ENCODE peak calls at places on chromosomes 3 and 15, in nine cellular contexts. R is fibroblast of the aortic adventitia; O is bronchial epithelial cell; L is GM13977; S is HEK293T; W is GOT3; D is H4; J is activated CD8-positive, alpha-beta memory T cell treated with anti-CD3 and anti-CD28 coated beads, Interleukin-2, amount 10 ng/mL, durations not matched to agents 7 days and 5 days; V is AML-193. H is an unnamed sample.

GRCh38 chr3:135143474-135143873 is 348.4 kb downstream of the EPHB1 start:
- DNase-seq in R (no peak), O (no peak), L (no peak), S (no peak), W (no peak), D (no peak), J (no peak), V (no peak), H (no peak)

GRCh38 chr3:65285956-65286355 is 598.2 kb upstream of the ADAMTS9 start:
- DNase-seq in R (no peak), O (no peak), L (no peak), S (no peak), W (no peak), D (no peak), J (no peak), V (no peak), H (no peak)

GRCh38 chr3:142664311-142664710 is 59.5 kb upstream of the TRPC1 start:
- DNase-seq in R (no peak), O (no peak), L (no peak), S (no peak), W (no peak), D (no peak), J (no peak), V (no peak), H (no peak)

GRCh38 chr15:77597804-77598453 is 34.8 kb downstream of the LINGO1 start:
- DNase-seq in R (no peak), O (no peak), L (no peak), S (no peak), W (no peak), D (no peak), J (no peak), V (no peak), H (no peak)

GRCh38 chr3:123090700-123091585 is 24.1 kb downstream of the PDIA5 start:
- DNase-seq in R (no peak), O (no peak), L (no peak), S (no peak), W (no peak), D (no peak), J (no peak), V (no peak), H (no peak)

GRCh38 chr3:127525373-127525772 is 65.2 kb downstream of the TPRA1 start:
- DNase-seq in R (peak; percentile 5), O (peak; percentile 89), L (no peak), S (no peak), W (no peak), D (peak; percentile 86), J (no peak), V (no peak), H (no peak)

GRCh38 chr3:112646623-112647022 is 5.7 kb upstream of the CCDC80 start:
- DNase-seq in R (no peak), O (peak; percentile 71), L (no peak), S (no peak), W (no peak), D (no peak), J (no peak), V (no peak), H (no peak)

GRCh38 chr3:15064299-15064834 is 748 bp downstream of the MRPS25 start:
- DNase-seq in R (peak; percentile 32), O (peak; percentile 30), L (peak; percentile 47), S (no peak), W (no peak), D (no peak), J (peak; percentile 49), V (peak; percentile 51), H (no peak)

GRCh38 chr3:99921377-99921695 is 103.7 kb downstream of the CMSS1 start:
- DNase-seq in R (no peak), O (no peak), L (no peak), S (no peak), W (no peak), D (no peak), J (no peak), V (no peak), H (no peak)

GRCh38 chr3:13148561-13149330 is 75.5 kb upstream of the IQSEC1 start:
- DNase-seq in R (no peak), O (no peak), L (no peak), S (no peak), W (no peak), D (no peak), J (no peak), V (no peak), H (no peak)

GRCh38 chr15:29844290-29844903 is 22.1 kb upstream of the TJP1 start:
- DNase-seq in R (peak; percentile 45), O (peak; percentile 97), L (no peak), S (no peak), W (no peak), D (no peak), J (no peak), V (no peak), H (no peak)

GRCh38 chr15:85457392-85457968 is 77.1 kb downstream of the AKAP13 start:
- DNase-seq in R (no peak), O (peak; percentile 74), L (peak; percentile 57), S (no peak), W (no peak), D (no peak), J (no peak), V (no peak), H (no peak)

GRCh38 chr3:45054196-45054857 is 28.2 kb downstream of the CLEC3B start:
- DNase-seq in R (peak; percentile 93), O (peak; percentile 55), L (no peak), S (no peak), W (peak; percentile 12), D (peak; percentile 61), J (no peak), V (peak; percentile 72), H (no peak)

GRCh38 chr3:105140899-105141367 is 225.8 kb upstream of the ALCAM start:
- DNase-seq in R (no peak), O (no peak), L (no peak), S (no peak), W (no peak), D (no peak), J (no peak), V (no peak), H (no peak)

GRCh38 chr3:54826255-54826691 is 101.6 kb downstream of the LRTM1 start:
- DNase-seq in R (no peak), O (peak; percentile 30), L (no peak), S (no peak), W (no peak), D (no peak), J (no peak), V (no peak), H (no peak)

GRCh38 chr15:71549697-71550096 is 260.7 kb upstream of the NR2E3 start:
- DNase-seq in R (no peak), O (no peak), L (no peak), S (no peak), W (no peak), D (no peak), J (no peak), V (no peak), H (no peak)

GRCh38 chr3:174397848-174398247 is 461.3 kb upstream of the NAALADL2 start:
- DNase-seq in R (peak; percentile 75), O (peak; percentile 56), L (no peak), S (no peak), W (no peak), D (peak; percentile 28), J (no peak), V (peak; percentile 70), H (no peak)

GRCh38 chr3:5197470-5198312 is 10.2 kb downstream of the EDEM1 start:
- DNase-seq in R (peak; percentile 88), O (peak; percentile 82), L (peak; percentile 62), S (no peak), W (no peak), D (peak; percentile 31), J (peak; percentile 68), V (peak; percentile 61), H (no peak)

GRCh38 chr15:69415381-69415780 is 1.2 kb downstream of the KIF23 start:
- DNase-seq in R (peak; percentile 34), O (no peak), L (no peak), S (no peak), W (no peak), D (no peak), J (no peak), V (no peak), H (no peak)

GRCh38 chr15:34436956-34437442 is 609 bp downstream of the GOLGA8A start:
- DNase-seq in R (peak; percentile 25), O (no peak), L (peak; percentile 79), S (peak; percentile 44), W (no peak), D (no peak), J (peak; percentile 73), V (no peak), H (no peak)

GRCh38 chr3:55620361-55621025 is 133.4 kb upstream of the WNT5A start:
- DNase-seq in R (no peak), O (no peak), L (no peak), S (peak; percentile 56), W (no peak), D (peak; percentile 77), J (no peak), V (no peak), H (no peak)

GRCh38 chr3:120661963-120662347 is 20.1 kb downstream of the HGD start:
- DNase-seq in R (no peak), O (peak; percentile 5), L (no peak), S (no peak), W (no peak), D (no peak), J (no peak), V (no peak), H (no peak)

GRCh38 chr3:127073931-127074820 is 91.3 kb downstream of the PLXNA1 start:
- DNase-seq in R (peak; percentile 74), O (peak; percentile 33), L (no peak), S (no peak), W (no peak), D (peak; percentile 31), J (no peak), V (no peak), H (no peak)

GRCh38 chr3:1616715-1617114 is 482.0 kb upstream of the CNTN4 start:
- DNase-seq in R (no peak), O (no peak), L (no peak), S (no peak), W (no peak), D (peak; percentile 49), J (no peak), V (no peak), H (no peak)

GRCh38 chr15:29090617-29091466 is 178.8 kb downstream of the NSMCE3 start:
- DNase-seq in R (no peak), O (no peak), L (no peak), S (peak; percentile 40), W (no peak), D (no peak), J (peak; percentile 78), V (no peak), H (no peak)

GRCh38 chr15:64809649-64810498 is 15.6 kb downstream of the PIF1 start:
- DNase-seq in R (peak; percentile 74), O (peak; percentile 47), L (peak; percentile 84), S (peak; percentile 79), W (no peak), D (peak; percentile 55), J (peak; percentile 83), V (peak; percentile 52), H (peak; percentile 88)

GRCh38 chr3:42529463-42529862 is 27.0 kb downstream of the VIPR1 start:
- DNase-seq in R (no peak), O (no peak), L (no peak), S (no peak), W (no peak), D (no peak), J (no peak), V (peak; percentile 53), H (no peak)

GRCh38 chr3:71195492-71195891 is 388.0 kb downstream of the FOXP1 start:
- DNase-seq in R (no peak), O (peak; percentile 91), L (no peak), S (peak; percentile 28), W (no peak), D (peak; percentile 35), J (no peak), V (no peak), H (no peak)